ENCODE peak calls at places on chromosomes 13 and 19, in five cellular contexts. S is astrocyte of the spinal cord, D is fibroblast of lung, P is breast epithelium, B is small intestine. G is an unnamed sample.

GRCh38 chr13:108980237-108980636 is 350.8 kb downstream of the MYO16 start:
- DNase-seq in D (no peak), S (no peak), B (no peak), P (no peak), G (no peak)

GRCh38 chr13:44734204-44734707 is 158.1 kb upstream of the TSC22D1 start:
- DNase-seq in D (peak), B (no peak), S (peak), P (peak), G (peak)

GRCh38 chr19:28964500-28964899 is 248.5 kb downstream of the UQCRFS1 start:
- DNase-seq in S (no peak), D (no peak), P (no peak), B (no peak), G (no peak)

GRCh38 chr13:19605161-19605955 is 28.1 kb upstream of the MPHOSPH8 start:
- DNase-seq in D (peak), S (no peak), B (no peak), P (no peak), G (peak)

GRCh38 chr19:48400018-48400742 is 6.7 kb downstream of the GRIN2D start:
- DNase-seq in P (no peak), S (peak), B (peak), D (peak), G (peak)

GRCh38 chr13:100544866-100545683 is 43.5 kb downstream of the GGACT start:
- DNase-seq in P (peak), S (no peak), D (no peak), B (no peak), G (no peak)

GRCh38 chr19:46225558-46226004 is 4.0 kb upstream of the IGFL1 start:
- DNase-seq in D (peak), P (no peak), B (no peak), S (peak), G (peak)

GRCh38 chr19:47352095-47352494 is 3.0 kb downstream of the DHX34 start:
- DNase-seq in D (no peak), P (no peak), B (no peak), S (no peak), G (no peak)

GRCh38 chr13:48220592-48221300 is 12.3 kb upstream of the ITM2B start:
- DNase-seq in S (no peak), D (no peak), B (no peak), P (no peak), G (no peak)

GRCh38 chr19:13979224-13979623 is 26.9 kb downstream of the RFX1 start:
- DNase-seq in B (no peak), D (no peak), P (no peak), S (no peak), G (no peak)

GRCh38 chr19:45499196-45500180 is 1.2 kb downstream of the PPM1N start:
- DNase-seq in S (no peak), D (no peak), B (peak), P (no peak), G (no peak)

GRCh38 chr13:52599037-52599852 is 43.0 kb upstream of the HNRNPA1L2 start:
- DNase-seq in D (peak), B (no peak), S (peak), P (peak), G (peak)

GRCh38 chr13:40980466-40980865 is 38.6 kb downstream of the ELF1 start:
- DNase-seq in S (no peak), P (no peak), D (no peak), B (no peak), G (no peak)
- H3K4me3 ChIP-seq in S (no peak), P (peak), D (no peak), B (peak), G (no peak)

DNA sequence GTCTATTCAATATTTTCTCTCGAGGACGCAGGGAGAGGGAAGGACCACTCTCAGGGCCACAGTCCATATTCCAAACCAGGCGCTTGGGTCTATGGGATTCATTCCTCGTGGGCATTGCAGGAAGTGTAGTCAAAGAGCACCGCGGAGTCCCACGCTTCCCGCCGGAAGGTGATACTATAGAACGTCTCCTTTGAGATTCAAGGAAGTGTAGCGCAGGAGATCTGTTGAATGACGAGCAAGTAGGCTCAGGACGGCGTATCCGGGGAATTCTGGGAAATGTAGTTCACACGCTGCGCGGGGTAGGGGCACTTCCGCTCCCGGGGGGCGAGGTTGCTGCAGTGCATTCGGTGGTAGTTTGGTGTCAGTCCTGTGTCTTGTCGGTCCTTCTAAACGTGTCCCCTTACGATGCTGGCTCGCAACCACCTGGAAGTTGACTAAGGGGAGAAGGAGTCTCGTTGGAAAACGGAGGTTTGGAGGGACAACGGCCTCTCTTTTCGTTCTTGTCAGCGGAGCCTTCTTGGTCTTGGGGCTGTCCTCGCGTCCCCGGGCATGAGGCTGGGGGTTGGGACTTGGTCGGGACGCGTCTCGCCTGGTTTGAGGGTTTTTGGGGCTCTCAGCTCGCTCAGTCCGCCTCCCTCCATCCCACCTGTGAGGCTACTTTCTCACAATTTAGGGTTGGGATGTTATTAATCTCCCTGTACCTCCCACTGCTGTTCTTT is at the start of gene ZNF284:
- DNase-seq in P (peak), B (peak), D (peak), S (peak), G (peak)
- H3K4me3 ChIP-seq in P (peak), B (peak), D (peak), S (peak), G (peak)

GRCh38 chr19:8210660-8211101 is 1.5 kb downstream of the CERS4 start:
- DNase-seq in D (no peak), B (no peak), P (no peak), S (no peak), G (no peak)
- H3K4me3 ChIP-seq in D (no peak), B (no peak), P (no peak), S (no peak), G (no peak)

GRCh38 chr13:99303863-99304521 is 3.2 kb downstream of the GPR183 start:
- DNase-seq in S (no peak), D (peak), P (no peak), B (no peak), G (no peak)
- H3K4me3 ChIP-seq in S (no peak), D (no peak), P (peak), B (no peak), G (no peak)